ENCODE peak calls at places on chromosomes 2 and 18, in six cellular contexts. One of them, this sample, is unnamed.

GRCh38 chr18:49668583-49669290 is 106.9 kb downstream of the LIPG start:
- DNase-seq in thyroid gland: peak
- DNase-seq in ovary: peak
- DNase-seq in epithelial cell of esophagus: peak
- DNase-seq in Caco-2: no peak
- DNase-seq in IMR-90: no peak
- DNase-seq in this sample: no peak

GRCh38 chr2:190863946-190864345 is 16.7 kb upstream of the GLS start:
- DNase-seq in thyroid gland: peak
- DNase-seq in ovary: no peak
- DNase-seq in epithelial cell of esophagus: no peak
- DNase-seq in Caco-2: peak
- DNase-seq in IMR-90: no peak
- DNase-seq in this sample: no peak

GRCh38 chr2:30565860-30566358 is 118.9 kb downstream of the LCLAT1 start:
- DNase-seq in thyroid gland: peak
- DNase-seq in ovary: peak
- DNase-seq in epithelial cell of esophagus: no peak
- DNase-seq in Caco-2: no peak
- DNase-seq in IMR-90: peak
- DNase-seq in this sample: no peak

GRCh38 chr18:77203071-77203470 is 46.6 kb upstream of the GALR1 start:
- DNase-seq in thyroid gland: peak
- DNase-seq in ovary: no peak
- DNase-seq in epithelial cell of esophagus: peak
- DNase-seq in Caco-2: no peak
- DNase-seq in IMR-90: peak
- DNase-seq in this sample: no peak

GRCh38 chr2:113078350-113078839 is 10.6 kb downstream of the IL1F10 start:
- DNase-seq in thyroid gland: peak
- DNase-seq in ovary: no peak
- DNase-seq in epithelial cell of esophagus: peak
- DNase-seq in Caco-2: no peak
- DNase-seq in IMR-90: no peak
- DNase-seq in this sample: no peak

GRCh38 chr2:12824771-12825363 is 108.1 kb downstream of the TRIB2 start:
- DNase-seq in thyroid gland: peak
- DNase-seq in ovary: no peak
- DNase-seq in epithelial cell of esophagus: no peak
- DNase-seq in Caco-2: no peak
- DNase-seq in IMR-90: no peak
- DNase-seq in this sample: no peak

GRCh38 chr2:9735335-9735734 is 104.5 kb upstream of the YWHAQ start:
- DNase-seq in thyroid gland: no peak
- DNase-seq in ovary: no peak
- DNase-seq in epithelial cell of esophagus: no peak
- DNase-seq in Caco-2: no peak
- DNase-seq in IMR-90: no peak
- DNase-seq in this sample: no peak

GRCh38 chr2:118242216-118242615 is 153.9 kb downstream of the INSIG2 start:
- DNase-seq in thyroid gland: no peak
- DNase-seq in ovary: no peak
- DNase-seq in epithelial cell of esophagus: peak
- DNase-seq in Caco-2: no peak
- DNase-seq in IMR-90: no peak
- DNase-seq in this sample: no peak

GRCh38 chr2:202387608-202388342 is 11.6 kb downstream of the BMPR2 start:
- DNase-seq in thyroid gland: no peak
- DNase-seq in ovary: no peak
- DNase-seq in epithelial cell of esophagus: no peak
- DNase-seq in Caco-2: no peak
- DNase-seq in IMR-90: no peak
- DNase-seq in this sample: no peak

GRCh38 chr18:79873449-79874110 is 75.8 kb downstream of the KCNG2 start:
- DNase-seq in thyroid gland: no peak
- DNase-seq in ovary: no peak
- DNase-seq in epithelial cell of esophagus: no peak
- DNase-seq in Caco-2: no peak
- DNase-seq in IMR-90: no peak
- DNase-seq in this sample: no peak

GRCh38 chr2:150232321-150232720 is 255.1 kb downstream of the RND3 start:
- DNase-seq in thyroid gland: no peak
- DNase-seq in ovary: no peak
- DNase-seq in epithelial cell of esophagus: no peak
- DNase-seq in Caco-2: no peak
- DNase-seq in IMR-90: no peak
- DNase-seq in this sample: no peak

GRCh38 chr2:182522428-182522896 is 95.6 kb upstream of the PDE1A start:
- DNase-seq in thyroid gland: peak
- DNase-seq in ovary: no peak
- DNase-seq in epithelial cell of esophagus: no peak
- DNase-seq in Caco-2: no peak
- DNase-seq in IMR-90: no peak
- DNase-seq in this sample: no peak

GRCh38 chr2:98039085-98039756 is 43.5 kb upstream of the TMEM131 start:
- DNase-seq in thyroid gland: peak
- DNase-seq in ovary: no peak
- DNase-seq in epithelial cell of esophagus: no peak
- DNase-seq in Caco-2: no peak
- DNase-seq in IMR-90: no peak
- DNase-seq in this sample: no peak

GRCh38 chr2:72914226-72915075 is 2.9 kb upstream of the EMX1 start:
- DNase-seq in thyroid gland: no peak
- DNase-seq in ovary: no peak
- DNase-seq in epithelial cell of esophagus: no peak
- DNase-seq in Caco-2: no peak
- DNase-seq in IMR-90: no peak
- DNase-seq in this sample: no peak

GRCh38 chr2:72911256-72911655 is 6.1 kb upstream of the EMX1 start:
- DNase-seq in thyroid gland: no peak
- DNase-seq in ovary: no peak
- DNase-seq in epithelial cell of esophagus: peak
- DNase-seq in Caco-2: no peak
- DNase-seq in IMR-90: no peak
- DNase-seq in this sample: no peak

GRCh38 chr2:72915076-72915906 is 2.0 kb upstream of the EMX1 start:
- DNase-seq in thyroid gland: no peak
- DNase-seq in ovary: no peak
- DNase-seq in epithelial cell of esophagus: no peak
- DNase-seq in Caco-2: no peak
- DNase-seq in IMR-90: no peak
- DNase-seq in this sample: no peak

GRCh38 chr2:72915907-72916742 is 1.2 kb upstream of the EMX1 start:
- DNase-seq in thyroid gland: peak
- DNase-seq in ovary: peak
- DNase-seq in epithelial cell of esophagus: peak
- DNase-seq in Caco-2: peak
- DNase-seq in IMR-90: no peak
- DNase-seq in this sample: peak

DNA sequence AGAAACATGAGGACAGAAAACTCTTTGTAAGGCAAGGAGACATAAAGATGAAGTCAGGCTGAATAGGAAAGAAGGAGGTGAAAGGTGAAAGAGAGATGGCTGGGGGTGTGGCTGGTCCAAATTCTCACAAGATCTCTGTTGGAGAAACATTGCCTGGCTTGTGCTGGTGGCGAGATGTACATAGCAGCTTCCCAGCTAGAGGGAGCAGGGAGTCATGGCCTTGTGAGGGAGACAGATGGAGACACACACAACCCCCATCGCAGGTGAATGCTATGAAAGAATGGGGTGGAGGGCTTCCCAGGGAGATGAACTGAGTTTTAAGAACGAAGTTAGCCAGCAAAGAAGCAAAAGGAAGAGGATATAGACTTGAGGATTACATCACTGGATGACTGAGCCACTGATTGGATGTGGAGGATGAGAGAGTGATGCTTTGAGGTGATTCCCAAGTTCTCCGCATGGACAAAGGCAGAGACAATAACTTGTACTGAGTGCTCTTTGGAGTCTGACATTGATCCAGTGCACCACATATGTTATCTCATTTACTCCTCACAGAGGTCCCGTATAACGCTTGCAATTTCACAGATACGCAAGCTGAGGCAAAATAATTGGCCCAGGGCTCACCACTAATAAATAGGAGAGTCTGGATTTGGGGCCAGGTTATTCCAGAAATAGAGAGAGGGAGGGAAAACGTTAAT is 3.6 kb upstream of the EMX1 start:
- DNase-seq in thyroid gland: no peak
- DNase-seq in ovary: no peak
- DNase-seq in epithelial cell of esophagus: no peak
- DNase-seq in Caco-2: peak
- DNase-seq in IMR-90: no peak
- DNase-seq in this sample: no peak
- H3K4me3 ChIP-seq in thyroid gland: no peak
- H3K4me3 ChIP-seq in ovary: no peak
- H3K4me3 ChIP-seq in epithelial cell of esophagus: no peak
- H3K4me3 ChIP-seq in Caco-2: no peak
- H3K4me3 ChIP-seq in IMR-90: no peak
- H3K4me3 ChIP-seq in this sample: no peak

DNA sequence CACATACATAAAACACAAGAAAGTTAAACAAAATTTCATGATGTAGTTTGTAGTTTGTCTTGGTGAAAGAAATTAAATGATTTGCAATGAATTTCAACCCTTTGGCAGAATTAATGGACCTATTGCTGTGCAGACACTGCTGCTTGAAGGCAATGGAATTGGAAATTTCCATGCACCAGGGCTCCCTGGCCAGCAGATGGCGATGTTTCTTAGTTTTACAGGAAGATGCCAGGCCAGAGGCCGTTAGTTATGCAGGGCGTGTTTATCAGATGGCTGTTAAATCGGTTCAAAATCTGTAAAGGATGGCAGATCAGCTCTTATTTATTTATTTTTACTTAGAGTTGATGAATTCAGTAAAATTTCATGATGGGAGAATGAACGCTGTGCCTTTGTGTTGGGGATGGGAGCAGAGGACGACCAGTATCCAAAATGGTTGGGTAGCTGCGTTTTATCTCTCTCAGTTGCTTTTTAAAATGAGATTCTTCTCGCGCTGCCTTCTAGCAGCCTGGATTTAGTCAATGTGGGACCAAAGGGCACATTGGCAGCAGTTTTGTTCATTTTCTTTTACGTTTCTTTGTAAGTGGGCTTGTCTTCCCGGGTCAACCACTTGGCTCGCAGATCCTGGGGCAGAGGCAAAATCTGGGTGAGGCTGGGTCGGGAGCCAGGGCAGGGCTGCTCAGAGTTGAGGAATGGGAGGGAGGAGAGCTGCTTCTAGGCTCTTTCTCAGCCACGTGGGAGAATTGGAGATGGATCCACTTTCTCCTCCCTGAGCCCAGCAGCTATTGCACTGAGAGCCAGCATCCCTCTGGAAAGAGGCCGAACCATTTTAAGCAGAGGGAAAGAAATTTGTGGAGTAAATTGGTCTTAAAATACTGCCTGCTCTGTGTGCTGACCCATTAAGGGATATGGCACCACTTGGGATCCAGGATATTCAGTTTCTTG is 344.0 kb downstream of the PIK3C3 start:
- DNase-seq in thyroid gland: peak
- DNase-seq in ovary: peak
- DNase-seq in epithelial cell of esophagus: peak
- DNase-seq in Caco-2: peak
- DNase-seq in IMR-90: peak
- DNase-seq in this sample: peak
- H3K4me3 ChIP-seq in thyroid gland: no peak
- H3K4me3 ChIP-seq in ovary: peak
- H3K4me3 ChIP-seq in epithelial cell of esophagus: no peak
- H3K4me3 ChIP-seq in Caco-2: no peak
- H3K4me3 ChIP-seq in IMR-90: no peak
- H3K4me3 ChIP-seq in this sample: no peak

DNA sequence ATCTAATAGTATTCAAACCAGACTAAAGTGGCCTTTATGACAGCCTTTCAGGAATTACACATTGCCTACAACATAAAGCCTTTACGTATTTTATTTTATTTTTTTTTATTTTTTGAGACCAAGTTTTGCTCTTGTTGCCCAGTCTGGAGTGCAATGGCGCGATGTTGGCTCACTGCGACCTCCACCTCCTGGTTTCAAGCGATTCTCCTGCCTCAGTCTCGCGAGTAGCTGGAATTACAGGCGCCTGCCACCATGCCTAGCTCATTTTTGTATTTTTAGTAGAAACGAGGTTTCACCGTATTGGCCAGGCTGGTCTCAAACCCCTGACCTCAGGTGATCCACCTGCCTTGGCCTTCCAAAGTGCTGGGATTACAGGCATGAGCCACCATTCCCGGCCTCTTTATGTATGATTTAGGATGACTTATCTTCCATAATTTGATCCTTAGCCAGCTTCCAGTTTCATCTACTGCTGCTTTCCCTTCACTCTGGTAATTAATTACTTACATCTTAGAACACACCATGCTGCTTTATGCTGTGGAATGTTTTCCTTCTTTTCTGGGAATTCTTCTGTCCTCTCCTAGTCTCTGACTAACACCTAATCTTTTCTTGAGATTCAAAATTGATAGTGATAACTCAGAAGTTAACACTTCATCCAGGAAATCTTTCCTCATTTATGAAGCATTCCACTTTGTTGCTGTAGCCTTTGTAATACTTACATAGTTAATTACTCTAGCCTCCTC is 2.6 kb downstream of the USP14 start:
- DNase-seq in thyroid gland: no peak
- DNase-seq in ovary: no peak
- DNase-seq in epithelial cell of esophagus: no peak
- DNase-seq in Caco-2: no peak
- DNase-seq in IMR-90: no peak
- DNase-seq in this sample: no peak
- H3K4me3 ChIP-seq in thyroid gland: no peak
- H3K4me3 ChIP-seq in ovary: no peak
- H3K4me3 ChIP-seq in epithelial cell of esophagus: no peak
- H3K4me3 ChIP-seq in Caco-2: no peak
- H3K4me3 ChIP-seq in IMR-90: no peak
- H3K4me3 ChIP-seq in this sample: no peak

GRCh38 chr2:216490061-216490460 is 8.6 kb upstream of the RPL37A start:
- DNase-seq in thyroid gland: no peak
- DNase-seq in ovary: no peak
- DNase-seq in epithelial cell of esophagus: peak
- DNase-seq in Caco-2: no peak
- DNase-seq in IMR-90: peak
- DNase-seq in this sample: no peak
- H3K4me3 ChIP-seq in thyroid gland: no peak
- H3K4me3 ChIP-seq in ovary: no peak
- H3K4me3 ChIP-seq in epithelial cell of esophagus: no peak
- H3K4me3 ChIP-seq in Caco-2: no peak
- H3K4me3 ChIP-seq in IMR-90: no peak
- H3K4me3 ChIP-seq in this sample: no peak

DNA sequence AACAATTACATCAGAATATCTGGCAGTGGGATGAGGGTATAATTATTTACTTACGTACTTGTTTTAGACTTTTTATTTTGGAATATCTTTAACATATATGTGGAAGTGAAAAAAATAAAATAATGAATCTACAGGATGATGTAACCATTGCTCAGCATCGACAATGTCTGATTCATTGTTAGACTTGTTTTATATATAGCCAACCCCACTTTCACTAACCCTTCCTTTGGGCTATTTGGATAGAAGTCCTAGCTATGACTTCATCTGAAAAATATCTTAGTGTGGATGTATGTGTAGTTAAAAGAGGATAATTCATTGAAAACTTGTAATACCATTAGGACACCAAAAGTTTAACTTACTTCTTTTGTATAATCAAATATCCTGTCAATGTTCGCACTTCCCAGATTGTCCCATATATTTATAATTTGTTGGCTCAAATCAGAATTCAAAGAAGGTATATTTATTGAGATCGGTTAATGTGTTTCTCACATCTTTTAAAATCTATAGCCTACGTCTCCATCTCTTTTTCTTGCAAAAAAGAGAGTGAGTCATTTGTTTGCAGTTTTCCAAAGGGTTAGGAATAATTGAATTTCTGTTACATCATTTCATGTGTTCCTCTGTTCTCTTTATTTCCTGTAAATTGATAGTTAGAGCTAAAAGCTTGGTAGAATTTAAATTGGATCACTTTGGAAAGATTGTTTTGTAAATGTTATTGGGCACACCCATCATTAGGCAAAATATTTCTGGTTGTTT is 506.1 kb upstream of the FAM98A start:
- DNase-seq in thyroid gland: no peak
- DNase-seq in ovary: no peak
- DNase-seq in epithelial cell of esophagus: peak
- DNase-seq in Caco-2: no peak
- DNase-seq in IMR-90: peak
- DNase-seq in this sample: no peak
- H3K4me3 ChIP-seq in thyroid gland: no peak
- H3K4me3 ChIP-seq in ovary: no peak
- H3K4me3 ChIP-seq in epithelial cell of esophagus: no peak
- H3K4me3 ChIP-seq in Caco-2: no peak
- H3K4me3 ChIP-seq in IMR-90: no peak
- H3K4me3 ChIP-seq in this sample: no peak

This sample was measured in HAP-1.